ENCODE peak calls at places on chromosomes 16 and 17, in seven cellular contexts. I is HFF-Myc, E is tibial artery, T is Peyer's patch, M is esophagus squamous epithelium, Z is breast epithelium, N is prostate gland. G is an unnamed sample.

GRCh38 chr16:52398021-52398420 is 148.9 kb downstream of the TOX3 start:
- DNase-seq in I (no peak), E (no peak), T (no peak), M (no peak), Z (no peak), N (no peak), G (no peak)

GRCh38 chr16:66325977-66326376 is 40.5 kb upstream of the CDH5 start:
- DNase-seq in I (no peak), E (no peak), T (no peak), M (no peak), Z (no peak), N (no peak), G (no peak)

GRCh38 chr16:87671221-87671620 is 68.9 kb downstream of the JPH3 start:
- DNase-seq in I (no peak), E (no peak), T (no peak), M (no peak), Z (no peak), N (no peak), G (no peak)

GRCh38 chr17:9837551-9838471 is 12.1 kb downstream of the GLP2R start:
- DNase-seq in I (no peak), E (peak), T (no peak), M (no peak), Z (no peak), N (no peak), G (peak)

GRCh38 chr17:73293031-73293430 is 18.8 kb downstream of the CDC42EP4 start:
- DNase-seq in I (no peak), E (no peak), T (no peak), M (no peak), Z (no peak), N (no peak), G (no peak)

GRCh38 chr16:35561346-35561745 is 2101.9 kb downstream of the TP53TG3F start:
- DNase-seq in I (no peak), E (no peak), T (no peak), M (no peak), Z (no peak), N (no peak), G (no peak)

GRCh38 chr17:41464682-41465081 is 2.5 kb downstream of the KRT32 start:
- DNase-seq in I (peak), E (peak), T (no peak), M (no peak), Z (peak), N (peak), G (peak)

GRCh38 chr17:73342549-73343167 is 30.9 kb upstream of the CDC42EP4 start:
- DNase-seq in I (no peak), E (no peak), T (no peak), M (no peak), Z (no peak), N (no peak), G (no peak)

GRCh38 chr16:81175325-81175891 is 63.1 kb upstream of the BCO1 start:
- DNase-seq in I (peak), E (no peak), T (no peak), M (no peak), Z (no peak), N (peak), G (peak)

GRCh38 chr17:62617894-62618472 is 9.5 kb upstream of the MRC2 start:
- DNase-seq in I (peak), E (no peak), T (no peak), M (no peak), Z (no peak), N (no peak), G (no peak)

GRCh38 chr17:9676742-9677387 is 31.5 kb downstream of the USP43 start:
- DNase-seq in I (peak), E (no peak), T (no peak), M (no peak), Z (no peak), N (no peak), G (peak)

GRCh38 chr17:45020354-45021138 is 30.9 kb downstream of the DCAKD start:
- DNase-seq in I (no peak), E (peak), T (no peak), M (no peak), Z (peak), N (peak), G (no peak)

GRCh38 chr16:88800277-88800592 is 3.4 kb upstream of the CDT1 start:
- DNase-seq in I (no peak), E (no peak), T (no peak), M (no peak), Z (no peak), N (no peak), G (no peak)

GRCh38 chr17:35523296-35523695 is 14.2 kb downstream of the SLFN12L start:
- DNase-seq in I (no peak), E (no peak), T (no peak), M (no peak), Z (no peak), N (no peak), G (no peak)

GRCh38 chr17:29927546-29927945 is 2.5 kb downstream of the SSH2 start:
- DNase-seq in I (no peak), E (no peak), T (no peak), M (no peak), Z (no peak), N (no peak), G (no peak)

GRCh38 chr17:58247511-58248363 is 9.4 kb downstream of the LPO start:
- DNase-seq in I (no peak), E (no peak), T (no peak), M (no peak), Z (no peak), N (no peak), G (no peak)

GRCh38 chr17:74296548-74296936 is 22.5 kb downstream of the DNAI2 start:
- DNase-seq in I (no peak), E (peak), T (no peak), M (no peak), Z (no peak), N (peak), G (peak)

GRCh38 chr17:37299257-37299985 is 76.4 kb upstream of the C17orf78 start:
- DNase-seq in I (no peak), E (no peak), T (no peak), M (no peak), Z (no peak), N (peak), G (no peak)

GRCh38 chr16:9072806-9073341 is 18.6 kb upstream of the HAPSTR1 start:
- DNase-seq in I (no peak), E (no peak), T (no peak), M (no peak), Z (no peak), N (no peak), G (peak)

GRCh38 chr17:59620518-59621259 is 994 bp downstream of the CLTC start:
- DNase-seq in I (no peak), E (peak), T (peak), M (no peak), Z (no peak), N (peak), G (peak)

GRCh38 chr16:19179890-19180490 is 11.9 kb downstream of the SYT17 start:
- DNase-seq in I (no peak), E (peak), T (peak), M (no peak), Z (no peak), N (peak), G (peak)

GRCh38 chr17:57689254-57689653 is 55.8 kb downstream of the CCDC182 start:
- DNase-seq in I (no peak), E (no peak), T (no peak), M (no peak), Z (no peak), N (no peak), G (no peak)

GRCh38 chr17:10875411-10875810 is 37.5 kb upstream of the PIRT start:
- DNase-seq in I (no peak), E (no peak), T (no peak), M (no peak), Z (no peak), N (no peak), G (no peak)

GRCh38 chr17:68057531-68057952 is 22.0 kb downstream of the KPNA2 start:
- DNase-seq in I (no peak), E (no peak), T (peak), M (no peak), Z (no peak), N (no peak), G (peak)

GRCh38 chr17:21452377-21453143 is 76.4 kb downstream of the KCNJ12 start:
- DNase-seq in I (peak), E (peak), T (peak), M (no peak), Z (peak), N (peak), G (peak)

GRCh38 chr16:56795011-56795410 is 65.1 kb downstream of the NUP93 start:
- DNase-seq in I (no peak), E (no peak), T (no peak), M (no peak), Z (no peak), N (no peak), G (no peak)

GRCh38 chr16:56789360-56789759 is 59.4 kb downstream of the NUP93 start:
- DNase-seq in I (no peak), E (no peak), T (no peak), M (no peak), Z (no peak), N (peak), G (peak)

GRCh38 chr16:56792960-56793359 is 63.0 kb downstream of the NUP93 start:
- DNase-seq in I (no peak), E (no peak), T (no peak), M (no peak), Z (no peak), N (no peak), G (no peak)

GRCh38 chr16:56797861-56798260 is 67.1 kb upstream of the SLC12A3 start:
- DNase-seq in I (no peak), E (no peak), T (no peak), M (no peak), Z (no peak), N (no peak), G (no peak)

GRCh38 chr16:56793504-56793903 is 63.6 kb downstream of the NUP93 start:
- DNase-seq in I (no peak), E (no peak), T (no peak), M (no peak), Z (no peak), N (no peak), G (peak)
- TF ChIP-seq CTCF in I (peak), E (no peak), T (peak), M (peak), Z (peak), N (peak), G (peak)

GRCh38 chr16:69160192-69160591 is 26.8 kb upstream of the SNTB2 start:
- DNase-seq in I (no peak), E (no peak), T (no peak), M (no peak), Z (no peak), N (no peak), G (no peak)
- TF ChIP-seq CTCF in I (no peak), E (no peak), T (no peak), M (no peak), Z (no peak), N (no peak), G (no peak)

GRCh38 chr17:40190197-40191021 is 13.1 kb downstream of the RAPGEFL1 start:
- DNase-seq in I (no peak), E (no peak), T (no peak), M (no peak), Z (no peak), N (no peak), G (no peak)
- TF ChIP-seq CTCF in I (peak), E (peak), T (peak), M (peak), Z (no peak), N (no peak), G (peak)

GRCh38 chr17:47866941-47867340 is 16.0 kb upstream of the SP6 start:
- DNase-seq in I (no peak), E (no peak), T (no peak), M (no peak), Z (no peak), N (no peak), G (no peak)

GRCh38 chr17:47871048-47871447 is 20.1 kb upstream of the SP6 start:
- DNase-seq in I (no peak), E (no peak), T (no peak), M (no peak), Z (no peak), N (no peak), G (no peak)

GRCh38 chr17:47869114-47869513 is 18.2 kb upstream of the SP6 start:
- DNase-seq in I (no peak), E (no peak), T (no peak), M (no peak), Z (no peak), N (no peak), G (no peak)

GRCh38 chr17:47870042-47870441 is 19.1 kb upstream of the SP6 start:
- DNase-seq in I (no peak), E (no peak), T (no peak), M (no peak), Z (no peak), N (no peak), G (no peak)

DNA sequence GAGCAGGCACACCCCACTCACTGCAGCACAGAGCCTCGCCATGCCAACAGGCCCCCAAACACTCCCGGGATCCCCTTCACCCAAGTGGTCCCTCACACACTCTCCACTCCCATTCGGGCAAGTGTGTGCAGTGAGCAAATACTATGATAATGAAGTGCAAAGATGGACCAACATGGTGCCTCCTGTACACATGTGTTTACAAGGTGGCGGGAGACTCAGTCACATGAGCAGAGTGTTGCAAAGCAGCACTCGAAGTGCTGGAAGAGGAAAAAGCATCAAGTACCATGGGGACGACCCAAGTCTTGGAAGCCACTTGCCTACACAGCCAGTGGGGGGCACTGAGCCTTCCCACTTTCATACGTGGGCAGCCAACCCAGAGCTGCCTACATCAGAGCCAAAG is 17.2 kb upstream of the SP6 start:
- DNase-seq in I (no peak), E (no peak), T (no peak), M (no peak), Z (no peak), N (no peak), G (no peak)
- TF ChIP-seq CTCF in I (no peak), E (no peak), T (no peak), M (no peak), Z (no peak), N (no peak), G (no peak)